ENCODE peak calls at places on chromosomes 12 and 14, in four cellular contexts. One of them, this sample, is unnamed.

GRCh38 chr14:50396636-50397460 is at the start of gene CDKL1:
- DNase-seq in activated naive CD4-positive, alpha-beta T cell treated with anti-CD3 and anti-CD28 coated beads, Interleukin-2, amount 10 ng/mL, durations not matched to agents 7 days and 5 days: peak; percentile 59
- DNase-seq in T-helper 17 cell: peak; percentile 18
- DNase-seq in cardiac fibroblast: peak; percentile 63
- DNase-seq in this sample: peak; percentile 4

GRCh38 chr14:101121399-101122113 is 218.0 kb upstream of the RTL1 start:
- DNase-seq in activated naive CD4-positive, alpha-beta T cell treated with anti-CD3 and anti-CD28 coated beads, Interleukin-2, amount 10 ng/mL, durations not matched to agents 7 days and 5 days: no peak
- DNase-seq in T-helper 17 cell: no peak
- DNase-seq in cardiac fibroblast: no peak
- DNase-seq in this sample: no peak

GRCh38 chr14:76007852-76008251 is 22.3 kb downstream of the IFT43 start:
- DNase-seq in activated naive CD4-positive, alpha-beta T cell treated with anti-CD3 and anti-CD28 coated beads, Interleukin-2, amount 10 ng/mL, durations not matched to agents 7 days and 5 days: no peak
- DNase-seq in T-helper 17 cell: no peak
- DNase-seq in cardiac fibroblast: no peak
- DNase-seq in this sample: no peak

GRCh38 chr12:120161852-120162251 is 32.7 kb downstream of the GCN1 start:
- DNase-seq in activated naive CD4-positive, alpha-beta T cell treated with anti-CD3 and anti-CD28 coated beads, Interleukin-2, amount 10 ng/mL, durations not matched to agents 7 days and 5 days: no peak
- DNase-seq in T-helper 17 cell: no peak
- DNase-seq in cardiac fibroblast: no peak
- DNase-seq in this sample: no peak

GRCh38 chr12:117875652-117876491 is 92.9 kb downstream of the KSR2 start:
- DNase-seq in activated naive CD4-positive, alpha-beta T cell treated with anti-CD3 and anti-CD28 coated beads, Interleukin-2, amount 10 ng/mL, durations not matched to agents 7 days and 5 days: peak; percentile 27
- DNase-seq in T-helper 17 cell: peak; percentile 50
- DNase-seq in cardiac fibroblast: peak; percentile 16
- DNase-seq in this sample: no peak

GRCh38 chr14:74886001-74886400 is 4.3 kb downstream of the DLST start:
- DNase-seq in activated naive CD4-positive, alpha-beta T cell treated with anti-CD3 and anti-CD28 coated beads, Interleukin-2, amount 10 ng/mL, durations not matched to agents 7 days and 5 days: no peak
- DNase-seq in T-helper 17 cell: no peak
- DNase-seq in cardiac fibroblast: peak; percentile 97
- DNase-seq in this sample: no peak

GRCh38 chr12:10849425-10849878 is at the start of gene PRR4:
- DNase-seq in activated naive CD4-positive, alpha-beta T cell treated with anti-CD3 and anti-CD28 coated beads, Interleukin-2, amount 10 ng/mL, durations not matched to agents 7 days and 5 days: peak; percentile 62
- DNase-seq in T-helper 17 cell: no peak
- DNase-seq in cardiac fibroblast: peak; percentile 2
- DNase-seq in this sample: no peak

GRCh38 chr14:51188566-51189185 is 51.4 kb upstream of the TMX1 start:
- DNase-seq in activated naive CD4-positive, alpha-beta T cell treated with anti-CD3 and anti-CD28 coated beads, Interleukin-2, amount 10 ng/mL, durations not matched to agents 7 days and 5 days: no peak
- DNase-seq in T-helper 17 cell: no peak
- DNase-seq in cardiac fibroblast: peak; percentile 30
- DNase-seq in this sample: no peak

GRCh38 chr12:6053541-6053940 is 70.9 kb downstream of the VWF start:
- DNase-seq in activated naive CD4-positive, alpha-beta T cell treated with anti-CD3 and anti-CD28 coated beads, Interleukin-2, amount 10 ng/mL, durations not matched to agents 7 days and 5 days: no peak
- DNase-seq in T-helper 17 cell: no peak
- DNase-seq in cardiac fibroblast: peak; percentile 59
- DNase-seq in this sample: no peak

GRCh38 chr14:60250318-60251035 is 1.5 kb downstream of the PPM1A start:
- DNase-seq in activated naive CD4-positive, alpha-beta T cell treated with anti-CD3 and anti-CD28 coated beads, Interleukin-2, amount 10 ng/mL, durations not matched to agents 7 days and 5 days: no peak
- DNase-seq in T-helper 17 cell: no peak
- DNase-seq in cardiac fibroblast: no peak
- DNase-seq in this sample: no peak

GRCh38 chr14:29548948-29549370 is 378.7 kb downstream of the PRKD1 start:
- DNase-seq in activated naive CD4-positive, alpha-beta T cell treated with anti-CD3 and anti-CD28 coated beads, Interleukin-2, amount 10 ng/mL, durations not matched to agents 7 days and 5 days: no peak
- DNase-seq in T-helper 17 cell: no peak
- DNase-seq in cardiac fibroblast: peak; percentile 88
- DNase-seq in this sample: no peak

GRCh38 chr12:56725723-56726102 is 614 bp upstream of the NACA start:
- DNase-seq in activated naive CD4-positive, alpha-beta T cell treated with anti-CD3 and anti-CD28 coated beads, Interleukin-2, amount 10 ng/mL, durations not matched to agents 7 days and 5 days: no peak
- DNase-seq in T-helper 17 cell: no peak
- DNase-seq in cardiac fibroblast: no peak
- DNase-seq in this sample: no peak

GRCh38 chr14:20455355-20456300 is 602 bp downstream of the APEX1 start:
- DNase-seq in activated naive CD4-positive, alpha-beta T cell treated with anti-CD3 and anti-CD28 coated beads, Interleukin-2, amount 10 ng/mL, durations not matched to agents 7 days and 5 days: peak; percentile 83
- DNase-seq in T-helper 17 cell: peak; percentile 67
- DNase-seq in cardiac fibroblast: peak; percentile 90
- DNase-seq in this sample: peak; percentile 72